ENCODE peak calls at places on chromosomes 6 and 20, in four cellular contexts. One of them, this sample, is unnamed.

GRCh38 chr6:91886183-91886795 is 1299.4 kb upstream of the MAP3K7 start:
- DNase-seq in CD8-positive, alpha-beta T cell: no peak
- DNase-seq in LHCN-M2: no peak
- DNase-seq in ureter: no peak
- DNase-seq in this sample: no peak

GRCh38 chr6:45327956-45328522 is at the start of gene RUNX2:
- DNase-seq in CD8-positive, alpha-beta T cell: peak; percentile 20
- DNase-seq in LHCN-M2: peak; percentile 89
- DNase-seq in ureter: no peak
- DNase-seq in this sample: no peak

GRCh38 chr6:2171728-2172127 is 73.7 kb downstream of the GMDS start:
- DNase-seq in CD8-positive, alpha-beta T cell: no peak
- DNase-seq in LHCN-M2: no peak
- DNase-seq in ureter: no peak
- DNase-seq in this sample: no peak

GRCh38 chr6:55820696-55821095 is 54.7 kb downstream of the BMP5 start:
- DNase-seq in CD8-positive, alpha-beta T cell: no peak
- DNase-seq in LHCN-M2: no peak
- DNase-seq in ureter: no peak
- DNase-seq in this sample: no peak

GRCh38 chr20:8780926-8781325 is 288.0 kb upstream of the PLCB4 start:
- DNase-seq in CD8-positive, alpha-beta T cell: no peak
- DNase-seq in LHCN-M2: no peak
- DNase-seq in ureter: no peak
- DNase-seq in this sample: no peak

GRCh38 chr6:137013031-137013430 is 31.7 kb downstream of the IL20RA start:
- DNase-seq in CD8-positive, alpha-beta T cell: no peak
- DNase-seq in LHCN-M2: peak; percentile 80
- DNase-seq in ureter: no peak
- DNase-seq in this sample: no peak

GRCh38 chr6:34511214-34511922 is 44.8 kb downstream of the SPDEF start:
- DNase-seq in CD8-positive, alpha-beta T cell: no peak
- DNase-seq in LHCN-M2: no peak
- DNase-seq in ureter: no peak
- DNase-seq in this sample: no peak

GRCh38 chr6:3965071-3965718 is 113.7 kb downstream of the FAM217A start:
- DNase-seq in CD8-positive, alpha-beta T cell: no peak
- DNase-seq in LHCN-M2: no peak
- DNase-seq in ureter: no peak
- DNase-seq in this sample: no peak

GRCh38 chr6:168288781-168289570 is 30.6 kb downstream of the DACT2 start:
- DNase-seq in CD8-positive, alpha-beta T cell: no peak
- DNase-seq in LHCN-M2: no peak
- DNase-seq in ureter: no peak
- DNase-seq in this sample: no peak

GRCh38 chr20:860891-861290 is 27.4 kb downstream of the FAM110A start:
- DNase-seq in CD8-positive, alpha-beta T cell: no peak
- DNase-seq in LHCN-M2: no peak
- DNase-seq in ureter: no peak
- DNase-seq in this sample: no peak

GRCh38 chr6:84137051-84137375 is 90.4 kb downstream of the CEP162 start:
- DNase-seq in CD8-positive, alpha-beta T cell: no peak
- DNase-seq in LHCN-M2: no peak
- DNase-seq in ureter: no peak
- DNase-seq in this sample: no peak

GRCh38 chr6:1736346-1737105 is 126.8 kb downstream of the FOXC1 start:
- DNase-seq in CD8-positive, alpha-beta T cell: no peak
- DNase-seq in LHCN-M2: no peak
- DNase-seq in ureter: no peak
- DNase-seq in this sample: no peak

GRCh38 chr6:453152-453551 is 61.6 kb downstream of the IRF4 start:
- DNase-seq in CD8-positive, alpha-beta T cell: no peak
- DNase-seq in LHCN-M2: peak; percentile 80
- DNase-seq in ureter: no peak
- DNase-seq in this sample: no peak

GRCh38 chr6:54060286-54060685 is 51.0 kb upstream of the MLIP start:
- DNase-seq in CD8-positive, alpha-beta T cell: no peak
- DNase-seq in LHCN-M2: peak; percentile 71
- DNase-seq in ureter: no peak
- DNase-seq in this sample: no peak

GRCh38 chr20:7171911-7172310 is 404.4 kb downstream of the BMP2 start:
- DNase-seq in CD8-positive, alpha-beta T cell: no peak
- DNase-seq in LHCN-M2: no peak
- DNase-seq in ureter: no peak
- DNase-seq in this sample: no peak

GRCh38 chr6:138655828-138656227 is 117.7 kb upstream of the CCDC28A start:
- DNase-seq in CD8-positive, alpha-beta T cell: no peak
- DNase-seq in LHCN-M2: no peak
- DNase-seq in ureter: no peak
- DNase-seq in this sample: no peak